ENCODE peak calls at places on chromosomes 6 and 20, in five cellular contexts. J is stimulated activated CD4-positive, alpha-beta T cell treated with anti-CD3 and anti-CD28 coated beads, TNF-alpha, amount 100 ng/mL, for 1 hour; R is T-cell; N is central memory CD4-positive, alpha-beta T cell; C is C1 segment of cervical spinal cord. A is an unnamed sample.

GRCh38 chr6:161761966-161762365 is 488.1 kb upstream of the AGPAT4 start:
- DNase-seq in J (no peak), R (no peak), N (no peak), C (no peak), A (no peak)

GRCh38 chr6:166173292-166173951 is 5.8 kb upstream of the TBXT start:
- DNase-seq in J (no peak), R (no peak), N (no peak), C (no peak), A (peak; percentile 88)

GRCh38 chr20:61661583-61661982 is 404.1 kb downstream of the TAF4 start:
- DNase-seq in J (no peak), R (no peak), N (no peak), C (no peak), A (no peak)

GRCh38 chr20:63081831-63082230 is 75.1 kb upstream of the BHLHE23 start:
- DNase-seq in J (no peak), R (no peak), N (no peak), C (no peak), A (peak; percentile 2)

GRCh38 chr6:44676246-44676790 is 288.8 kb downstream of the CDC5L start:
- DNase-seq in J (no peak), R (no peak), N (no peak), C (no peak), A (peak; percentile 48)

GRCh38 chr6:33806795-33807194 is 3.0 kb upstream of the MLN start:
- DNase-seq in J (no peak), R (no peak), N (no peak), C (no peak), A (no peak)

GRCh38 chr6:134517145-134517658 is 199.3 kb upstream of the SGK1 start:
- DNase-seq in J (no peak), R (no peak), N (no peak), C (no peak), A (peak; percentile 63)

GRCh38 chr6:66851930-66852329 is 1144.9 kb upstream of the EYS start:
- DNase-seq in J (no peak), R (no peak), N (no peak), C (no peak), A (no peak)

GRCh38 chr6:136599324-136600011 is 49.2 kb upstream of the MAP7 start:
- DNase-seq in J (no peak), R (no peak), N (no peak), C (no peak), A (no peak)

GRCh38 chr6:1747531-1747930 is 137.8 kb downstream of the FOXC1 start:
- DNase-seq in J (no peak), R (no peak), N (no peak), C (no peak), A (no peak)

GRCh38 chr6:166928644-166929515 is 27.5 kb downstream of the RNASET2 start:
- DNase-seq in J (no peak), R (no peak), N (no peak), C (no peak), A (no peak)

GRCh38 chr20:52242237-52243230 is 51.0 kb upstream of the ZFP64 start:
- DNase-seq in J (no peak), R (no peak), N (peak; percentile 19), C (no peak), A (no peak)

GRCh38 chr20:38685853-38686473 is 38.3 kb upstream of the SLC32A1 start:
- DNase-seq in J (no peak), R (peak; percentile 42), N (no peak), C (no peak), A (no peak)

GRCh38 chr20:31869942-31870702 is at the start of the genes DUSP15 and TTLL9:
- DNase-seq in J (no peak), R (no peak), N (no peak), C (peak; percentile 80), A (peak; percentile 39)

GRCh38 chr6:161228096-161228495 is 45.8 kb downstream of the AGPAT4 start:
- DNase-seq in J (no peak), R (no peak), N (no peak), C (no peak), A (no peak)

GRCh38 chr6:131643262-131643631 is 6.1 kb downstream of the ENPP3 start:
- DNase-seq in J (no peak), R (no peak), N (no peak), C (peak; percentile 22), A (no peak)

GRCh38 chr20:33668087-33668790 is 1.5 kb downstream of the ACTL10 start:
- DNase-seq in J (peak; percentile 61), R (peak; percentile 78), N (no peak), C (no peak), A (no peak)

GRCh38 chr6:136784910-136785746 is 7.1 kb downstream of the MAP3K5 start:
- DNase-seq in J (no peak), R (no peak), N (peak; percentile 42), C (peak; percentile 43), A (no peak)

GRCh38 chr6:45930419-45931059 is 85.1 kb downstream of the CLIC5 start:
- DNase-seq in J (peak; percentile 24), R (peak; percentile 48), N (peak; percentile 34), C (peak; percentile 9), A (peak; percentile 54)

GRCh38 chr6:24408719-24409410 is 6.1 kb downstream of the MRS2 start:
- DNase-seq in J (no peak), R (no peak), N (no peak), C (no peak), A (no peak)

GRCh38 chr20:47969426-47969825 is 184.1 kb upstream of the SULF2 start:
- DNase-seq in J (no peak), R (no peak), N (no peak), C (no peak), A (no peak)